ENCODE peak calls at places on chromosomes 4 and X, in nine cellular contexts. D, I, R, W, G, M, A, K and V are unnamed samples.

GRCh38 chr4:108113229-108113628 is 55.5 kb downstream of the LEF1 start:
- DNase-seq in D (no peak), I (no peak), R (no peak), W (no peak), G (no peak), M (no peak), A (no peak), K (no peak), V (no peak)

GRCh38 chrX:24647257-24648058 is at the start of gene PCYT1B:
- DNase-seq in D (no peak), I (peak; percentile 64), R (peak; percentile 50), W (no peak), G (no peak), M (peak; percentile 81), A (peak; percentile 70), K (peak; percentile 49), V (peak; percentile 50)

GRCh38 chr4:76256032-76256431 is 4.5 kb downstream of the FAM47E start:
- DNase-seq in D (no peak), I (no peak), R (no peak), W (no peak), G (no peak), M (no peak), A (no peak), K (no peak), V (no peak)

GRCh38 chrX:150929058-150929457 is 30.6 kb upstream of the CD99L2 start:
- DNase-seq in D (no peak), I (no peak), R (no peak), W (no peak), G (no peak), M (no peak), A (no peak), K (no peak), V (no peak)

GRCh38 chr4:15436515-15436914 is 8.7 kb downstream of the C1QTNF7 start:
- DNase-seq in D (no peak), I (no peak), R (no peak), W (no peak), G (no peak), M (peak; percentile 84), A (peak; percentile 63), K (peak; percentile 71), V (no peak)

GRCh38 chr4:25922812-25923369 is 8.9 kb downstream of the SMIM20 start:
- DNase-seq in D (no peak), I (no peak), R (no peak), W (no peak), G (no peak), M (no peak), A (no peak), K (no peak), V (no peak)

GRCh38 chr4:71198958-71199357 is 139.9 kb upstream of the SLC4A4 start:
- DNase-seq in D (no peak), I (no peak), R (no peak), W (no peak), G (no peak), M (no peak), A (no peak), K (no peak), V (no peak)

GRCh38 chr4:139956436-139957107 is 197.4 kb downstream of the MAML3 start:
- DNase-seq in D (no peak), I (no peak), R (no peak), W (no peak), G (no peak), M (no peak), A (no peak), K (no peak), V (no peak)

GRCh38 chr4:146495277-146495676 is 26.5 kb downstream of the SLC10A7 start:
- DNase-seq in D (no peak), I (no peak), R (no peak), W (no peak), G (no peak), M (peak; percentile 60), A (no peak), K (peak; percentile 46), V (no peak)

DNA sequence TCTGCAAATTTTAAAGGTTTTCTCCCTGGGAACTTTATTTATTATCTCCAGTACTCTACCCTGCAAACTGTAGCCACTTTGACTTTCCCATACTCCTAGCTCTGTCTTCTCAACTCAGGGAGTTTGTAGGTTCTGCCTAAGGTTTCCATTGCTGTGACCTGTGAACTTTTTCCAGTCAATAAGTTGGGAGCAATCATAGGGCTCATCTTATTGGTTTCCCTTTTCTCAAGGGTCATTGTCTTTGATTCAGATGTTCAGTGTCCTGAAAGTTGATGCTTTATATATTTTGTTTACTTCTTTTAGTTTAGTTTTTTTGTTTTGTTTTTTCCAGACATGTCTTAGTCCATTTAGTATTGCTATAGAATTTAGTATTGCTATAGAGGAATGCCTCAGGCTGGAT is 85.3 kb upstream of the NUDT6 start:
- DNase-seq in D (no peak), I (no peak), R (no peak), W (no peak), G (no peak), M (no peak), A (no peak), K (no peak), V (no peak)
- H3K4me3 ChIP-seq in D (no peak overlapping the region), I (no peak overlapping the region), R (no peak overlapping the region), W (no peak overlapping the region), G (no peak overlapping the region), M (no peak overlapping the region), A (no peak overlapping the region), K (no peak overlapping the region), V (no peak overlapping the region)

DNA sequence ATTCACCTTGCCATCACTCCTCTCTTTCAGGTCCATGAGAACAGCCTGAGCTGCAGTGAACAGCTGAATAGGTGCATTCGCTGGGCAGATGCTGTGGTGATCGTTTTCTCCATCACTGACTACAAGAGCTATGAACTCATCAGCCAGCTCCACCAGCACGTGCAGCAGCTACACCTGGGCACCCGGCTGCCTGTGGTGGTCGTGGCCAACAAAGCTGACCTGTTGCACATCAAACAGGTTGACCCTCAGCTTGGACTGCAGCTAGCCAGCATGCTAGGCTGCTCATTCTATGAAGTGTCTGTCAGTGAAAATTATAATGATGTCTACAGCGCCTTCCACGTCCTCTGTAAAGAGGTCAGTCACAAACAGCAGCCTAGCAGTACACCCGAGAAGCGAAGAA is 3.2 kb downstream of the RASL11B start:
- DNase-seq in D (no peak), I (no peak), R (no peak), W (no peak), G (no peak), M (no peak), A (no peak), K (no peak), V (no peak)
- H3K4me1 ChIP-seq in D (peaks cover 16% of the 10 kb centered on the region), I (peaks cover 33% of the 10 kb centered on the region), R (peaks cover 4% of the 10 kb centered on the region), W (no peaks in the 10 kb centered on the region), G (peaks cover 4% of the 10 kb centered on the region), M (no peaks in the 10 kb centered on the region), A (no peaks in the 10 kb centered on the region), K (peaks cover 11% of the 10 kb centered on the region), V (peaks cover 3% of the 10 kb centered on the region)

GRCh38 chr4:166121897-166122296 is 248.9 kb downstream of the TLL1 start:
- DNase-seq in D (no peak), I (no peak), R (no peak), W (no peak), G (no peak), M (no peak), A (no peak), K (no peak), V (no peak)
- H3K4me3 ChIP-seq in D (no peak overlapping the region), I (no peak overlapping the region), R (no peak overlapping the region), W (no peak overlapping the region), G (no peak overlapping the region), M (no peak overlapping the region), A (no peak overlapping the region), K (no peak overlapping the region), V (no peak overlapping the region)

GRCh38 chr4:7902826-7903225 is 36.8 kb downstream of the AFAP1 start:
- DNase-seq in D (no peak), I (no peak), R (no peak), W (no peak), G (no peak), M (no peak), A (no peak), K (no peak), V (no peak)
- H3K4me1 ChIP-seq in D (peaks cover 54% of the 10 kb centered on the region), I (no peaks in the 10 kb centered on the region), R (peaks cover 10% of the 10 kb centered on the region), W (no peaks in the 10 kb centered on the region), G (peaks cover 98% of the 10 kb centered on the region), M (peaks cover 81% of the 10 kb centered on the region), A (peaks cover 8% of the 10 kb centered on the region), K (peaks cover 44% of the 10 kb centered on the region), V (peaks cover 2% of the 10 kb centered on the region)

GRCh38 chr4:68569466-68570121 is 6.5 kb downstream of the UGT2B17 start:
- DNase-seq in D (no peak), I (no peak), R (no peak), W (no peak), G (no peak), M (no peak), A (no peak), K (no peak), V (no peak)

GRCh38 chr4:68572653-68573052 is 3.5 kb downstream of the UGT2B17 start:
- DNase-seq in D (no peak), I (no peak), R (no peak), W (no peak), G (no peak), M (no peak), A (no peak), K (no peak), V (no peak)

GRCh38 chr4:68575081-68575480 is 1.0 kb downstream of the UGT2B17 start:
- DNase-seq in D (no peak), I (no peak), R (no peak), W (no peak), G (no peak), M (no peak), A (no peak), K (no peak), V (no peak)

DNA sequence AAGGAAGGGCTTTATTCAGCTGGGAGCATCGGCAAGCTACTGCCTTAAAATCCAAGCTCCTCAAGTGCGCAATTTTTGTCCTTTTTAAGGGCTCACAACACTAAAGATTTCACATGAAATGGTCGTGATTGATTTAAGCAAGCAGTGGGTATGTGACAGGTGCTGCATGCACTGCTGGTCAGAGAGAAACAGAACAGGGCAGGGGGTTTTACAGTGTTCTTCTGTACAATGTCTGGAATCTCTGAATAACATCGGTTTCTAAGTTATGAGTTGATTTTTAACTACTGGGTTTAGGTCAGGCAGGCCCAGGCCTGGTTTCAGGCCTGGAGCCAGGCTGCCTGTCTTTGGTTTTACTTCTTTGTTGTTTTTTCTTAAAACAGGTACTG is 6.0 kb downstream of the UGT2B17 start:
- DNase-seq in D (no peak), I (no peak), R (no peak), W (no peak), G (no peak), M (no peak), A (no peak), K (no peak), V (no peak)
- H3K4me3 ChIP-seq in D (no peak overlapping the region), I (no peak overlapping the region), R (no peak overlapping the region), W (no peak overlapping the region), G (no peak overlapping the region), M (no peak overlapping the region), A (no peak overlapping the region), K (no peak overlapping the region), V (no peak overlapping the region)